ENCODE peak calls at places on chromosomes 6 and 20, in five cellular contexts. Q is tibial nerve, U is suprapubic skin, N is GM13977, G is transverse colon. D is an unnamed sample.

GRCh38 chr6:29547573-29547972 is 12.0 kb downstream of the UBD start:
- DNase-seq in N (no peak), Q (no peak), U (no peak), G (no peak), D (no peak)

GRCh38 chr20:44153636-44154043 is 33.3 kb downstream of the JPH2 start:
- DNase-seq in Q (no peak), G (no peak), N (no peak), U (no peak), D (no peak)

GRCh38 chr6:12343440-12344162 is 53.4 kb downstream of the EDN1 start:
- DNase-seq in N (no peak), Q (no peak), G (peak), U (no peak), D (no peak)

GRCh38 chr20:10963717-10964266 is 290.0 kb upstream of the JAG1 start:
- DNase-seq in U (no peak), G (no peak), Q (no peak), N (no peak), D (no peak)

GRCh38 chr6:159378361-159378760 is 209.2 kb downstream of the FNDC1 start:
- DNase-seq in Q (no peak), N (no peak), G (no peak), U (no peak), D (no peak)

GRCh38 chr6:13873288-13874190 is 51.2 kb upstream of the RNF182 start:
- DNase-seq in U (peak), G (peak), N (peak), Q (peak), D (no peak)

GRCh38 chr20:63937596-63937995 is 18.6 kb downstream of the UCKL1 start:
- DNase-seq in U (no peak), Q (no peak), G (no peak), N (no peak), D (no peak)

GRCh38 chr6:28485482-28485881 is 30.1 kb downstream of the GPX6 start:
- DNase-seq in N (no peak), Q (no peak), G (no peak), U (no peak), D (no peak)

GRCh38 chr20:16104783-16105182 is 468.5 kb downstream of the KIF16B start:
- DNase-seq in Q (no peak), G (no peak), U (no peak), N (no peak), D (no peak)

GRCh38 chr6:13479971-13480434 is 7.4 kb downstream of the GFOD1 start:
- DNase-seq in G (no peak), Q (no peak), N (no peak), U (no peak), D (no peak)

GRCh38 chr20:15582146-15582776 is 991.0 kb downstream of the KIF16B start:
- DNase-seq in G (no peak), N (no peak), Q (no peak), U (no peak), D (no peak)

GRCh38 chr6:130018830-130019795 is 732 bp downstream of the L3MBTL3 start:
- DNase-seq in G (peak), U (no peak), N (peak), Q (peak), D (no peak)

GRCh38 chr6:56724455-56724854 is 81.8 kb upstream of the DST start:
- DNase-seq in U (no peak), Q (no peak), N (no peak), G (no peak), D (no peak)

GRCh38 chr6:86706449-86706848 is 230.9 kb upstream of the HTR1E start:
- DNase-seq in Q (no peak), G (no peak), U (no peak), N (no peak), D (no peak)

GRCh38 chr6:168145747-168146596 is 67.0 kb upstream of the FRMD1 start:
- DNase-seq in G (no peak), Q (no peak), U (peak), N (no peak), D (no peak)

GRCh38 chr6:45746046-45746445 is 269.6 kb downstream of the CLIC5 start:
- DNase-seq in U (no peak), N (no peak), Q (no peak), G (no peak), D (no peak)

GRCh38 chr6:136405410-136406029 is 115.9 kb upstream of the BCLAF1 start:
- DNase-seq in N (no peak), G (peak), Q (no peak), U (no peak), D (no peak)

GRCh38 chr6:163945813-163946212 is 531.3 kb downstream of the QKI start:
- DNase-seq in Q (no peak), U (no peak), G (no peak), N (no peak), D (no peak)

GRCh38 chr20:24957326-24957996 is 8.4 kb downstream of the CST7 start:
- DNase-seq in Q (no peak), U (no peak), N (no peak), G (no peak), D (no peak)

GRCh38 chr20:34529742-34530141 is 13.5 kb downstream of the DYNLRB1 start:
- DNase-seq in Q (no peak), N (no peak), U (peak), G (no peak), D (no peak)

GRCh38 chr20:61701401-61701800 is 364.3 kb downstream of the TAF4 start:
- DNase-seq in G (no peak), U (no peak), Q (no peak), N (no peak), D (no peak)

GRCh38 chr6:46044876-46045617 is 29.4 kb upstream of the CLIC5 start:
- DNase-seq in G (no peak), N (no peak), U (no peak), Q (peak), D (peak)

GRCh38 chr20:49293122-49293521 is 15.3 kb upstream of the ZNFX1 start:
- DNase-seq in G (no peak), Q (no peak), N (no peak), U (no peak), D (no peak)

GRCh38 chr6:72826033-72826432 is 204.2 kb downstream of the KCNQ5 start:
- DNase-seq in U (no peak), G (no peak), N (no peak), Q (no peak), D (no peak)

GRCh38 chr20:956330-956951 is 40.3 kb upstream of the ANGPT4 start:
- DNase-seq in U (no peak), Q (peak), G (peak), N (peak), D (peak)

GRCh38 chr6:105649192-105649591 is 246.3 kb upstream of the PREP start:
- DNase-seq in U (no peak), N (no peak), G (no peak), Q (no peak), D (no peak)

DNA sequence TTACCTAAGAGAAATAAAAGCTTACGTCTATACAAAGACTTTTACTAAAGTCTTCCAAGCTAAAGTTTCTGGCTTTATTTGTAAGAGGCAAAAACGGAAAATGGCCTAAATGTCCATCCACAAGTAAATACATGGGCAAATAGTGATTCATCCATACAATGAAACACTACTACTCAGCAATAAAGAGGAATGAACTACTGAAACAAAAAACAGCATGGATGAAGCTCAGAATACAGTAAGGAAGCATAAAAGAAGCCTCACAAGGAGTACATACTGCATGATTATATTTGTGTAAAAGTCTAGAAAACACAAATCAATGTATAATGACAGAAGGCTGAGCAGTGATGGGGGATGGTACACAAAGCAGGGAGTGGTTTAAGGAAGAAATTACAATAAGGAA is 84.7 kb downstream of the F13A1 start:
- DNase-seq in U (no peak), N (no peak), G (no peak), Q (no peak), D (no peak)
- TF ChIP-seq CTCF in U (no peak), N (no peak), G (no peak), Q (no peak), D (no peak)

GRCh38 chr6:109690373-109690739 is 646 bp downstream of the AK9 start:
- DNase-seq in N (peak), U (no peak), Q (peak), G (peak), D (no peak)

GRCh38 chr6:109693128-109693527 is 2.0 kb downstream of the FIG4 start:
- DNase-seq in G (no peak), U (no peak), Q (no peak), N (no peak), D (no peak)

GRCh38 chr6:109687271-109687721 is 3.7 kb downstream of the AK9 start:
- DNase-seq in G (no peak), Q (no peak), N (no peak), U (no peak), D (peak)

GRCh38 chr6:109686566-109686965 is 4.4 kb downstream of the AK9 start:
- DNase-seq in Q (no peak), G (no peak), U (no peak), N (no peak), D (no peak)

DNA sequence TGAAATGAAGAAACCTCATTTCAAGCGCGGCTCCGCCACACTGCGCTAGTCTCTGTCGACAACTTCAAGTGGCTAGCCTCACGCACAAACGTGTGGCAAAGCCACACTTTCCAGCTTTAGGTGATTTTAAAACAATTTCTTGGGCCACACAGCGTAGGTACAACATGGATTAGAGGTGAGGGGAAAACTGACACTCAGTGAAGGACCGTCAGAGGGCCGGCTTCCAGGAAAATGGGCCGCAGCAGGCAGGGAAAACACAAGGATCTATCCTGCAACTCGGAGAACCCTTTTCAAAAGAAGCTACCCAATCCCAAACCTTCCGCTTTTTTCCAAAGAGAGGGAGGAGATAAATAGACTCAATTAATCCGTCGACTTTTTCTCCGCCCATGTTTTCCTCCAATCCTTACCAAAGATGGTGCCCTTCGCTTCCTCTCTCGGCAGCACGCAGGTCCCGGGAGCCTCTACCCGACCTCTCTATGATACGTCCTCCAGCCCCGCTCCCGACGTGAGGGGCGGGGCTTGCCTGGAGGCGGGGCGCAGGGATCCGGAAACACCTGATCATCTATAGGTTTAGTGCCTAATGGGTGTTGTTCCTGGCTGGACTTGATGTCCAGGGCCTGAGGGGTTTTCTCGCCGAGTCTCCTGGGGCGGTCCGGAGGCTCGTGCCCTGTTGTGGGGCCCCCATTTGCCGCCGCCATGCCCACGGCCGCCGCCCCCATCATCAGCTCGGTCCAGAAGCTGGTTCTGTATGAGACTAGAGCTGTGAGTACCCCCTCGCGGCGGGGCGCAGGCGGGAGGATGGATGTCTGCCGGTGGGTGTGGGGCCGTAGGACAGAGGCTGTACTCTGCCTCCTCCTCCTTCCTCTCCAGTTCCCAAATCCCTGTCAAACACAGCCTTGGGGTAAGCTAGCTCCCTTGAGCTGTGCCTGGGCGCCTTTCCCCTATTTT is at the start of the genes AK9 and FIG4:
- DNase-seq in Q (peak), G (peak), U (peak), N (peak), D (peak)
- TF ChIP-seq CTCF in Q (no peak), G (peak), U (no peak), N (peak), D (peak)

GRCh38 chr20:58864346-58864745 is 11.8 kb downstream of the GNAS start:
- DNase-seq in Q (no peak), N (no peak), G (no peak), U (no peak), D (no peak)
- TF ChIP-seq CTCF in Q (no peak), N (peak), G (no peak), U (no peak), D (no peak)

DNA sequence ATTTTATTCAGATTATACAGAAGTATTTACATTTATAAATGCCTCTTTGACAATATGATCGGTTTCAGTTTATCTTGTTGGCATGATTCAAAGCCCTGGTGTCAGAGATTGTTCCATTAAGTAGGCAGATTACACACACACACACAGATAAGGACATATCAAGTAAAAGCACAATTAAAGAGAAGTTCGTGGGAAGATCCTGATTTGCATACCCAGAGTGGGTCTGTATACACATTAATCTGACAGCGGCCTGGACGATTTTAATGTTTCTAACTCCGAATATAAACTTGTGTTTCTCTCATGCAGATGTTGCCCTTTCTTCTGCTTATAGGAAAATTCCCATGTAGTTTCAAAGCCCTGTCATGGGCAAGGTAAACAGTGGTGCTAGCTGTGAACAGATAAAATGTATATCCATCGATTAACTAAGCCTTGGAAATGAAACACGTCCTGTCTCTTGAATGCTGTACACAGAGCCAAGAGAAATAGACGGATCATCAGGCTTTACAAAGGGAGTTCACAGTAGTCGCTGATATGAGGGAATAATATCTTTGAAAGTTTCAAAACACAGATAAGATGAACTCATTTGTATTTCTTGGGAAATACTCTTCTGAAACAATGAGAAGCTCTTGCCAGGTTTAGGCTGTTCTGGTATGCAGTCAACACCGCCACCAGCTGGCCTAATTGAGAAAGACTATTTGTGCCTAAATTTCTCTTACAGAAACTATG is 108.2 kb upstream of the GMDS start:
- DNase-seq in G (peak), Q (peak), U (no peak), N (peak), D (peak)
- TF ChIP-seq CTCF in G (peak), Q (peak), U (peak), N (peak), D (peak)

GRCh38 chr6:24242924-24243323 is 114.9 kb downstream of the DCDC2 start:
- DNase-seq in U (no peak), G (no peak), Q (no peak), N (no peak), D (no peak)
- TF ChIP-seq CTCF in U (no peak), G (no peak), Q (no peak), N (no peak), D (no peak)

GRCh38 chr6:37650071-37650481 is 47.6 kb downstream of the MDGA1 start:
- DNase-seq in U (no peak), G (no peak), Q (no peak), N (peak), D (no peak)
- TF ChIP-seq CTCF in U (no peak), G (no peak), Q (no peak), N (peak), D (no peak)

GRCh38 chr6:166073082-166073481 is 94.6 kb downstream of the TBXT start:
- DNase-seq in N (no peak), U (no peak), Q (no peak), G (no peak), D (no peak)
- TF ChIP-seq CTCF in N (no peak), U (no peak), Q (no peak), G (no peak), D (no peak)

GRCh38 chr6:16339263-16339587 is 100.8 kb downstream of the GMPR start:
- DNase-seq in N (no peak), U (no peak), Q (no peak), G (no peak), D (no peak)

GRCh38 chr6:16336056-16336810 is 97.8 kb downstream of the GMPR start:
- DNase-seq in U (no peak), G (no peak), N (no peak), Q (no peak), D (no peak)

GRCh38 chr6:16335176-16335575 is 96.8 kb downstream of the GMPR start:
- DNase-seq in Q (no peak), U (no peak), N (no peak), G (no peak), D (no peak)

GRCh38 chr6:16337280-16337975 is 99.0 kb downstream of the GMPR start:
- DNase-seq in Q (peak), N (no peak), G (peak), U (peak), D (peak)

DNA sequence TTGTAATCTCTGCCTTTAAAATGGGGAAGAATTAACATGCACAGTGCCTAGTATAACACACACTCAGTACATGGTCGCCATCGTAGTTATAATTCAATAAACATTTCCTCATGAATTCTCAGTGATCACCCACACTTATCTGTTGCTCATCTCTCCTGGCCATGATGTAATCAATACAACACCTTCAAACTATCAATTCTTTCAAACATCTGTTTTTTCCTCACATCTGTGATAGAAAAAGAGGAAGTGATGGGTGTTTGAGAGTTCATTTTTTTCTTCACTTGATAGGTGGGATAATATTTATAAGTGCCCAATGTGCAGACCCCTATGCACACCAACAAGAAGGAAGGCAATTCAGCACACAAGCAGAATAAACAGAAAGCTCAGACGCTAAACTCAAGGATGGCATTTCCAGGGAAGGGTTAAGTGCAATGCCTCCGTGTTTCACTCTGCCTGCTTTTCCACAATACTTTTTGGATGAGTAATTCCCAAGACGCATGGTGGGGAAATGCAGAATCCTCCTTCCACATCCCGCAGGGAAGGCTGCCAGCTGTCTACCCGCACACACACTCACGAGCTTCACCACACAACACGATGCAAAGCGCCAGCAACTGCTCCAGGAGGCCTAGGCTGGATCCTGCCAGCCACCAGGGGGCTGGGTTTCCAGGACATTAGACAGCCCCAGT is 100.3 kb downstream of the GMPR start:
- DNase-seq in U (peak), N (no peak), Q (peak), G (peak), D (peak)
- TF ChIP-seq CTCF in U (peak), N (no peak), Q (no peak), G (peak), D (peak)